ENCODE peak calls at places on chromosomes 11 and 22, in six cellular contexts. One of them, this sample, is unnamed.

GRCh38 chr11:63614136-63614664 is at the start of gene PLAAT3:
- DNase-seq in LoVo: peak; percentile 84
- DNase-seq in epithelial cell of prostate: no peak
- DNase-seq in naive thymus-derived CD8-positive, alpha-beta T cell: peak; percentile 22
- DNase-seq in cardiac fibroblast: peak; percentile 87
- DNase-seq in mesothelial cell of epicardium: no peak
- DNase-seq in this sample: no peak

GRCh38 chr11:72584293-72584921 is 89.8 kb downstream of the PDE2A start:
- DNase-seq in LoVo: no peak
- DNase-seq in epithelial cell of prostate: no peak
- DNase-seq in naive thymus-derived CD8-positive, alpha-beta T cell: peak; percentile 61
- DNase-seq in cardiac fibroblast: peak; percentile 27
- DNase-seq in mesothelial cell of epicardium: no peak
- DNase-seq in this sample: no peak

GRCh38 chr22:26823966-26824365 is 166.6 kb downstream of the MIAT start:
- DNase-seq in LoVo: no peak
- DNase-seq in epithelial cell of prostate: no peak
- DNase-seq in naive thymus-derived CD8-positive, alpha-beta T cell: no peak
- DNase-seq in cardiac fibroblast: no peak
- DNase-seq in mesothelial cell of epicardium: no peak
- DNase-seq in this sample: no peak

GRCh38 chr11:118658372-118659313 is 20.8 kb downstream of the TREH start:
- DNase-seq in LoVo: no peak
- DNase-seq in epithelial cell of prostate: no peak
- DNase-seq in naive thymus-derived CD8-positive, alpha-beta T cell: no peak
- DNase-seq in cardiac fibroblast: no peak
- DNase-seq in mesothelial cell of epicardium: no peak
- DNase-seq in this sample: no peak

GRCh38 chr11:112516261-112516660 is 255.6 kb upstream of the PLET1 start:
- DNase-seq in LoVo: no peak
- DNase-seq in epithelial cell of prostate: no peak
- DNase-seq in naive thymus-derived CD8-positive, alpha-beta T cell: no peak
- DNase-seq in cardiac fibroblast: no peak
- DNase-seq in mesothelial cell of epicardium: no peak
- DNase-seq in this sample: no peak

GRCh38 chr11:75526192-75526541 is 426 bp upstream of the GDPD5 start:
- DNase-seq in LoVo: no peak
- DNase-seq in epithelial cell of prostate: no peak
- DNase-seq in naive thymus-derived CD8-positive, alpha-beta T cell: no peak
- DNase-seq in cardiac fibroblast: no peak
- DNase-seq in mesothelial cell of epicardium: no peak
- DNase-seq in this sample: no peak

GRCh38 chr11:116164843-116165242 is 607.9 kb downstream of the BUD13 start:
- DNase-seq in LoVo: no peak
- DNase-seq in epithelial cell of prostate: no peak
- DNase-seq in naive thymus-derived CD8-positive, alpha-beta T cell: no peak
- DNase-seq in cardiac fibroblast: no peak
- DNase-seq in mesothelial cell of epicardium: no peak
- DNase-seq in this sample: no peak

GRCh38 chr11:79472736-79473536 is 32.1 kb upstream of the TENM4 start:
- DNase-seq in LoVo: no peak
- DNase-seq in epithelial cell of prostate: no peak
- DNase-seq in naive thymus-derived CD8-positive, alpha-beta T cell: no peak
- DNase-seq in cardiac fibroblast: no peak
- DNase-seq in mesothelial cell of epicardium: no peak
- DNase-seq in this sample: no peak

GRCh38 chr11:65380460-65381126 is 1.9 kb downstream of the SLC25A45 start:
- DNase-seq in LoVo: peak; percentile 29
- DNase-seq in epithelial cell of prostate: no peak
- DNase-seq in naive thymus-derived CD8-positive, alpha-beta T cell: no peak
- DNase-seq in cardiac fibroblast: no peak
- DNase-seq in mesothelial cell of epicardium: no peak
- DNase-seq in this sample: no peak

GRCh38 chr11:46597609-46598219 is 3.9 kb upstream of the AMBRA1 start:
- DNase-seq in LoVo: no peak
- DNase-seq in epithelial cell of prostate: no peak
- DNase-seq in naive thymus-derived CD8-positive, alpha-beta T cell: no peak
- DNase-seq in cardiac fibroblast: peak; percentile 32
- DNase-seq in mesothelial cell of epicardium: no peak
- DNase-seq in this sample: no peak

This sample was measured in keratinocyte.